ENCODE peak calls at places on chromosomes 7 and 10, in five cellular contexts. One of them, this sample, is unnamed.

GRCh38 chr10:120460776-120461175 is 3.7 kb downstream of the PLPP4 start:
- DNase-seq in foreskin melanocyte: peak
- DNase-seq in kidney epithelial cell: peak
- DNase-seq in upper lobe of right lung: no peak
- DNase-seq in H7: no peak
- DNase-seq in this sample: peak

GRCh38 chr7:1675673-1676549 is 5.8 kb downstream of the ELFN1 start:
- DNase-seq in foreskin melanocyte: no peak
- DNase-seq in kidney epithelial cell: no peak
- DNase-seq in upper lobe of right lung: peak
- DNase-seq in H7: no peak
- DNase-seq in this sample: no peak

GRCh38 chr7:157630301-157630853 is 293.6 kb downstream of the DNAJB6 start:
- DNase-seq in upper lobe of right lung: peak
- DNase-seq in kidney epithelial cell: no peak
- DNase-seq in foreskin melanocyte: no peak
- DNase-seq in H7: no peak
- DNase-seq in this sample: no peak

GRCh38 chr7:25032774-25033743 is 53.1 kb upstream of the OSBPL3 start:
- DNase-seq in upper lobe of right lung: no peak
- DNase-seq in H7: no peak
- DNase-seq in foreskin melanocyte: no peak
- DNase-seq in kidney epithelial cell: no peak
- DNase-seq in this sample: peak

GRCh38 chr7:39616138-39616537 is 7.2 kb upstream of the RALA start:
- DNase-seq in H7: no peak
- DNase-seq in foreskin melanocyte: no peak
- DNase-seq in upper lobe of right lung: no peak
- DNase-seq in kidney epithelial cell: no peak
- DNase-seq in this sample: peak

GRCh38 chr7:11297226-11297625 is 323.6 kb downstream of the PHF14 start:
- DNase-seq in kidney epithelial cell: no peak
- DNase-seq in H7: no peak
- DNase-seq in foreskin melanocyte: no peak
- DNase-seq in upper lobe of right lung: no peak
- DNase-seq in this sample: peak

GRCh38 chr7:121113288-121113687 is 124.8 kb downstream of the CPED1 start:
- DNase-seq in kidney epithelial cell: no peak
- DNase-seq in foreskin melanocyte: no peak
- DNase-seq in upper lobe of right lung: no peak
- DNase-seq in H7: no peak
- DNase-seq in this sample: no peak

GRCh38 chr10:110226555-110226925 is 19.1 kb downstream of the MXI1 start:
- DNase-seq in H7: peak
- DNase-seq in foreskin melanocyte: peak
- DNase-seq in upper lobe of right lung: peak
- DNase-seq in kidney epithelial cell: no peak
- DNase-seq in this sample: peak

GRCh38 chr10:29961351-29961750 is 98.0 kb downstream of the JCAD start:
- DNase-seq in H7: no peak
- DNase-seq in foreskin melanocyte: no peak
- DNase-seq in kidney epithelial cell: no peak
- DNase-seq in upper lobe of right lung: no peak
- DNase-seq in this sample: no peak

GRCh38 chr10:33286186-33286934 is 48.1 kb downstream of the NRP1 start:
- DNase-seq in upper lobe of right lung: no peak
- DNase-seq in H7: no peak
- DNase-seq in kidney epithelial cell: no peak
- DNase-seq in foreskin melanocyte: no peak
- DNase-seq in this sample: no peak

GRCh38 chr10:20963056-20963455 is 65.9 kb upstream of the NEBL start:
- DNase-seq in H7: no peak
- DNase-seq in kidney epithelial cell: no peak
- DNase-seq in upper lobe of right lung: no peak
- DNase-seq in foreskin melanocyte: no peak
- DNase-seq in this sample: no peak

GRCh38 chr10:60348982-60349381 is 40.7 kb downstream of the ANK3 start:
- DNase-seq in kidney epithelial cell: no peak
- DNase-seq in H7: no peak
- DNase-seq in foreskin melanocyte: no peak
- DNase-seq in upper lobe of right lung: no peak
- DNase-seq in this sample: no peak

GRCh38 chr7:157441023-157441399 is 104.2 kb downstream of the DNAJB6 start:
- DNase-seq in foreskin melanocyte: no peak
- DNase-seq in upper lobe of right lung: peak
- DNase-seq in H7: no peak
- DNase-seq in kidney epithelial cell: no peak
- DNase-seq in this sample: no peak

GRCh38 chr7:101739757-101740398 is 77.5 kb upstream of the CUX1 start:
- DNase-seq in foreskin melanocyte: no peak
- DNase-seq in H7: peak
- DNase-seq in kidney epithelial cell: no peak
- DNase-seq in upper lobe of right lung: no peak
- DNase-seq in this sample: no peak

GRCh38 chr10:131846224-131847101 is 54.3 kb upstream of the PPP2R2D start:
- DNase-seq in H7: no peak
- DNase-seq in kidney epithelial cell: no peak
- DNase-seq in foreskin melanocyte: no peak
- DNase-seq in upper lobe of right lung: peak
- DNase-seq in this sample: no peak

GRCh38 chr10:85603167-85603940 is 763.2 kb downstream of the GRID1 start:
- DNase-seq in H7: no peak
- DNase-seq in foreskin melanocyte: no peak
- DNase-seq in upper lobe of right lung: no peak
- DNase-seq in kidney epithelial cell: no peak
- DNase-seq in this sample: no peak

This sample was measured in mesendoderm.